ENCODE peak calls at places on chromosomes 12 and 14, in five cellular contexts. One of them, this sample, is unnamed.

GRCh38 chr14:22613091-22613695 is 15.1 kb downstream of the ABHD4 start:
- DNase-seq in CD4-positive, alpha-beta memory T cell: no peak
- DNase-seq in HTR-8/SVneo: no peak
- DNase-seq in WTC11: no peak
- DNase-seq in fibroblast of pulmonary artery: no peak
- DNase-seq in this sample: no peak

GRCh38 chr12:6765634-6766581 is at the start of gene PTMS:
- DNase-seq in fibroblast of pulmonary artery: peak
- DNase-seq in WTC11: peak
- DNase-seq in CD4-positive, alpha-beta memory T cell: no peak
- DNase-seq in HTR-8/SVneo: peak
- DNase-seq in this sample: no peak

GRCh38 chr14:103139371-103140016 is 16.2 kb downstream of the TNFAIP2 start:
- DNase-seq in fibroblast of pulmonary artery: no peak
- DNase-seq in HTR-8/SVneo: no peak
- DNase-seq in WTC11: no peak
- DNase-seq in CD4-positive, alpha-beta memory T cell: no peak
- DNase-seq in this sample: no peak

GRCh38 chr14:104603623-104604401 is 760 bp downstream of the TMEM179 start:
- DNase-seq in HTR-8/SVneo: no peak
- DNase-seq in CD4-positive, alpha-beta memory T cell: no peak
- DNase-seq in fibroblast of pulmonary artery: no peak
- DNase-seq in WTC11: peak
- DNase-seq in this sample: no peak

GRCh38 chr14:85479771-85480170 is 50.2 kb upstream of the FLRT2 start:
- DNase-seq in fibroblast of pulmonary artery: no peak
- DNase-seq in HTR-8/SVneo: no peak
- DNase-seq in WTC11: no peak
- DNase-seq in CD4-positive, alpha-beta memory T cell: no peak
- DNase-seq in this sample: no peak

GRCh38 chr12:7150356-7150755 is 20.2 kb downstream of the CLSTN3 start:
- DNase-seq in fibroblast of pulmonary artery: no peak
- DNase-seq in CD4-positive, alpha-beta memory T cell: no peak
- DNase-seq in WTC11: no peak
- DNase-seq in HTR-8/SVneo: no peak
- DNase-seq in this sample: no peak

GRCh38 chr12:103269962-103270361 is 225.8 kb downstream of the C12orf42 start:
- DNase-seq in WTC11: no peak
- DNase-seq in CD4-positive, alpha-beta memory T cell: no peak
- DNase-seq in fibroblast of pulmonary artery: no peak
- DNase-seq in HTR-8/SVneo: no peak
- DNase-seq in this sample: no peak

GRCh38 chr12:1799882-1800645 is 20.3 kb upstream of the LRTM2 start:
- DNase-seq in HTR-8/SVneo: no peak
- DNase-seq in CD4-positive, alpha-beta memory T cell: no peak
- DNase-seq in fibroblast of pulmonary artery: no peak
- DNase-seq in WTC11: no peak
- DNase-seq in this sample: no peak

GRCh38 chr12:121784460-121784859 is 9.0 kb downstream of the RHOF start:
- DNase-seq in CD4-positive, alpha-beta memory T cell: no peak
- DNase-seq in WTC11: no peak
- DNase-seq in fibroblast of pulmonary artery: peak
- DNase-seq in HTR-8/SVneo: peak
- DNase-seq in this sample: no peak

GRCh38 chr14:50037837-50038236 is 78.5 kb downstream of the VCPKMT start:
- DNase-seq in WTC11: no peak
- DNase-seq in fibroblast of pulmonary artery: no peak
- DNase-seq in CD4-positive, alpha-beta memory T cell: no peak
- DNase-seq in HTR-8/SVneo: no peak
- DNase-seq in this sample: no peak

GRCh38 chr12:17971850-17972249 is 118.1 kb downstream of the RERGL start:
- DNase-seq in CD4-positive, alpha-beta memory T cell: no peak
- DNase-seq in WTC11: no peak
- DNase-seq in fibroblast of pulmonary artery: no peak
- DNase-seq in HTR-8/SVneo: no peak
- DNase-seq in this sample: no peak

GRCh38 chr12:71551529-71551928 is 111.9 kb downstream of the LGR5 start:
- DNase-seq in WTC11: no peak
- DNase-seq in fibroblast of pulmonary artery: peak
- DNase-seq in CD4-positive, alpha-beta memory T cell: no peak
- DNase-seq in HTR-8/SVneo: peak
- DNase-seq in this sample: no peak

GRCh38 chr14:52873694-52874093 is 77.2 kb downstream of the FERMT2 start:
- DNase-seq in fibroblast of pulmonary artery: peak
- DNase-seq in CD4-positive, alpha-beta memory T cell: no peak
- DNase-seq in WTC11: no peak
- DNase-seq in HTR-8/SVneo: no peak
- DNase-seq in this sample: no peak

GRCh38 chr14:95504135-95505029 is 12.1 kb downstream of the SYNE3 start:
- DNase-seq in WTC11: no peak
- DNase-seq in HTR-8/SVneo: no peak
- DNase-seq in fibroblast of pulmonary artery: peak
- DNase-seq in CD4-positive, alpha-beta memory T cell: no peak
- DNase-seq in this sample: no peak

GRCh38 chr14:76080009-76080408 is 71.7 kb upstream of the GPATCH2L start:
- DNase-seq in WTC11: no peak
- DNase-seq in HTR-8/SVneo: no peak
- DNase-seq in fibroblast of pulmonary artery: no peak
- DNase-seq in CD4-positive, alpha-beta memory T cell: no peak
- DNase-seq in this sample: no peak